ENCODE peak calls at places on chromosome 11, in five cellular contexts. X is Peyer's patch; H is CD4-positive, CD25-positive, alpha-beta regulatory T cell; Q is astrocyte; K is testis. W is an unnamed sample.

GRCh38 chr11:58801302-58801701 is 43.2 kb downstream of the GLYATL2 start:
- DNase-seq in X (no peak), H (no peak), Q (no peak), K (no peak), W (no peak)

GRCh38 chr11:66720223-66720898 is 8.7 kb downstream of the SPTBN2 start:
- DNase-seq in X (peak; percentile 68), H (no peak), Q (peak; percentile 72), K (peak; percentile 70), W (peak; percentile 45)

GRCh38 chr11:57541099-57541670 is 3.8 kb downstream of the SMTNL1 start:
- DNase-seq in X (peak; percentile 10), H (no peak), Q (no peak), K (no peak), W (no peak)

GRCh38 chr11:134584706-134585445 is 172.8 kb upstream of the B3GAT1 start:
- DNase-seq in X (no peak), H (no peak), Q (no peak), K (peak; percentile 32), W (no peak)

GRCh38 chr11:102575016-102575415 is 44.5 kb upstream of the MMP7 start:
- DNase-seq in X (no peak), H (no peak), Q (no peak), K (no peak), W (no peak)

GRCh38 chr11:86047275-86047991 is 21.5 kb downstream of the PICALM start:
- DNase-seq in X (no peak), H (peak; percentile 22), Q (peak; percentile 57), K (no peak), W (no peak)

GRCh38 chr11:63939351-63939920 is 634 bp downstream of the NAA40 start:
- DNase-seq in X (no peak), H (no peak), Q (no peak), K (peak; percentile 30), W (no peak)

GRCh38 chr11:2940930-2941821 is 12.0 kb upstream of the PHLDA2 start:
- DNase-seq in X (peak; percentile 85), H (no peak), Q (no peak), K (no peak), W (no peak)

GRCh38 chr11:72736452-72737069 is 15.6 kb downstream of the ARAP1 start:
- DNase-seq in X (no peak), H (peak; percentile 39), Q (peak; percentile 19), K (peak; percentile 46), W (peak; percentile 62)

GRCh38 chr11:87368876-87369480 is 331.2 kb downstream of the TMEM135 start:
- DNase-seq in X (no peak), H (no peak), Q (peak; percentile 60), K (no peak), W (no peak)

GRCh38 chr11:13261600-13262061 is 16.0 kb upstream of the BMAL1 start:
- DNase-seq in X (no peak), H (no peak), Q (peak; percentile 84), K (no peak), W (no peak)

GRCh38 chr11:46338988-46339666 is 8.1 kb upstream of the DGKZ start:
- DNase-seq in X (no peak), H (no peak), Q (no peak), K (no peak), W (no peak)

GRCh38 chr11:353315-353857 is 15.9 kb upstream of the B4GALNT4 start:
- DNase-seq in X (no peak), H (no peak), Q (peak; percentile 58), K (peak; percentile 88), W (no peak)

GRCh38 chr11:93727985-93728791 is 13.1 kb downstream of the TAF1D start:
- DNase-seq in X (no peak), H (no peak), Q (no peak), K (no peak), W (no peak)

GRCh38 chr11:134524201-134524600 is 112.2 kb upstream of the B3GAT1 start:
- DNase-seq in X (peak; percentile 9), H (no peak), Q (no peak), K (no peak), W (no peak)

GRCh38 chr11:71505781-71506180 is 21.3 kb upstream of the KRTAP5-7 start:
- DNase-seq in X (no peak), H (no peak), Q (no peak), K (no peak), W (no peak)

GRCh38 chr11:117946842-117947526 is 17.8 kb upstream of the TMPRSS13 start:
- DNase-seq in X (peak; percentile 90), H (peak; percentile 71), Q (peak; percentile 81), K (peak; percentile 93), W (peak; percentile 91)
- H3K4me1 ChIP-seq in X (peaks cover 6% of the 10 kb centered on the region), H (peaks cover 65% of the 10 kb centered on the region), Q (no peaks in the 10 kb centered on the region), K (no peaks in the 10 kb centered on the region), W (peaks cover 41% of the 10 kb centered on the region)

GRCh38 chr11:9739108-9739507 is 75.2 kb downstream of the SWAP70 start:
- DNase-seq in X (no peak), H (no peak), Q (no peak), K (no peak), W (no peak)

GRCh38 chr11:9736365-9736764 is 72.5 kb downstream of the SWAP70 start:
- DNase-seq in X (no peak), H (no peak), Q (no peak), K (no peak), W (no peak)

GRCh38 chr11:9738126-9738525 is 74.2 kb downstream of the SWAP70 start:
- DNase-seq in X (no peak), H (no peak), Q (no peak), K (no peak), W (no peak)

GRCh38 chr11:9740202-9740881 is 76.5 kb downstream of the SWAP70 start:
- DNase-seq in X (peak; percentile 59), H (no peak), Q (no peak), K (no peak), W (no peak)

GRCh38 chr11:9738700-9739099 is 74.8 kb downstream of the SWAP70 start:
- DNase-seq in X (no peak), H (no peak), Q (no peak), K (no peak), W (no peak)
- H3K4me1 ChIP-seq in X (no peaks in the 10 kb centered on the region), H (no peaks in the 10 kb centered on the region), Q (no peaks in the 10 kb centered on the region), K (no peaks in the 10 kb centered on the region), W (no peaks in the 10 kb centered on the region)

DNA sequence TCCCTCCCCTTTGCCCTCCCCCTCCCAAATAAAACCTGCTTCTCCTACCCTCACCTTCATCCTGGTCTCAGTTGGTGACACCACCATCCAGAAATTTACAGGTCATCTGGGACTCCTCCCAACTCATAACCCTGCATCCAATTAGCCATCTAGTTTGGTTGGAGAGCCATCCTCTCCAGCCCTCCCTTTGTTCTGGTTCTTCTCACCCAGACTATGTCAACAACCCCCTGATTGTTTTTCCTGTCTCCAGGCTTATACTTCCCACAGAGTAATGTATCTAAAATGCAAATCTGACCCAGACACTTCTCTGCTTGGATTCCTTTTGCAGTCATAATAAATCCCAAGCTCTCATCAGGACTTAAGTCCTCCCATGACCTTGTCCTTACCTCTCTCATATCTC is 2.9 kb downstream of the TTC12 start:
- DNase-seq in X (no peak), H (no peak), Q (no peak), K (no peak), W (no peak)
- H3K4me1 ChIP-seq in X (no peaks in the 10 kb centered on the region), H (peaks cover 13% of the 10 kb centered on the region), Q (peaks cover 9% of the 10 kb centered on the region), K (peaks cover 9% of the 10 kb centered on the region), W (peaks cover 5% of the 10 kb centered on the region)

GRCh38 chr11:65435330-65435931 is 12.8 kb downstream of the NEAT1 start:
- DNase-seq in X (no peak), H (no peak), Q (no peak), K (peak; percentile 18), W (no peak)
- H3K4me1 ChIP-seq in X (no peaks in the 10 kb centered on the region), H (peaks cover 41% of the 10 kb centered on the region), Q (peaks cover 14% of the 10 kb centered on the region), K (peaks cover 20% of the 10 kb centered on the region), W (peaks cover 13% of the 10 kb centered on the region)

GRCh38 chr11:30826911-30827310 is 240.8 kb upstream of the MPPED2 start:
- DNase-seq in X (no peak), H (no peak), Q (no peak), K (no peak), W (no peak)
- H3K4me1 ChIP-seq in X (no peaks in the 10 kb centered on the region), H (no peaks in the 10 kb centered on the region), Q (no peaks in the 10 kb centered on the region), K (no peaks in the 10 kb centered on the region), W (no peaks in the 10 kb centered on the region)

GRCh38 chr11:109519253-109519652 is 97.3 kb downstream of the C11orf87 start:
- DNase-seq in X (no peak), H (no peak), Q (no peak), K (no peak), W (no peak)

GRCh38 chr11:109512680-109513079 is 90.7 kb downstream of the C11orf87 start:
- DNase-seq in X (no peak), H (no peak), Q (no peak), K (no peak), W (no peak)

GRCh38 chr11:109511598-109511997 is 89.6 kb downstream of the C11orf87 start:
- DNase-seq in X (no peak), H (no peak), Q (no peak), K (no peak), W (no peak)

GRCh38 chr11:109512249-109512648 is 90.3 kb downstream of the C11orf87 start:
- DNase-seq in X (no peak), H (no peak), Q (peak; percentile 8), K (no peak), W (no peak)

GRCh38 chr11:109514313-109515018 is 92.5 kb downstream of the C11orf87 start:
- DNase-seq in X (no peak), H (no peak), Q (no peak), K (no peak), W (no peak)
- H3K4me1 ChIP-seq in X (no peaks in the 10 kb centered on the region), H (no peaks in the 10 kb centered on the region), Q (no peaks in the 10 kb centered on the region), K (no peaks in the 10 kb centered on the region), W (no peaks in the 10 kb centered on the region)

GRCh38 chr11:16347928-16348685 is 8.2 kb downstream of the SOX6 start:
- DNase-seq in X (no peak), H (no peak), Q (no peak), K (no peak), W (no peak)

GRCh38 chr11:16356057-16356750 is at the start of gene SOX6:
- DNase-seq in X (no peak), H (no peak), Q (peak; percentile 76), K (peak; percentile 14), W (peak; percentile 70)

GRCh38 chr11:16356751-16357365 is 512 bp upstream of the SOX6 start:
- DNase-seq in X (no peak), H (no peak), Q (peak; percentile 62), K (no peak), W (no peak)

GRCh38 chr11:16350125-16350524 is 6.2 kb downstream of the SOX6 start:
- DNase-seq in X (no peak), H (no peak), Q (no peak), K (no peak), W (no peak)

DNA sequence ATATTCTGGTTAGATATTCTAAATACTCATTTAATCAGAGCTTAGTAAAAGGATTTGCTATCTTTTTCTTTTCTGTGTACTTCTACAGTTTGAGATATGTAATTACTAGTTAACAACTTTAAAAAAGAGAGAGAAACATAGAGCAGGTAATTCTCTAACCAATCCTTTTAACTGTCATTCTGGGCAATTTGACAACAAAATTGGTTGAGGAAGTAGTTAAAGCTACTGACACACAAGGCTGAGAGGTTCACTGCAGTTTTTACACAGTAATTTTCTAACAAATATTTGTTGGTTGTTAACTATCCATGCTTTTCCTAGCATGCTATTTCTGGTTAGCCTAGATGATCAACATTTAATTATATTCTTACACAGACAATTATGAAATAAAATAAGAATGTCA is 3.6 kb downstream of the SOX6 start:
- DNase-seq in X (no peak), H (no peak), Q (no peak), K (no peak), W (no peak)
- H3K4me1 ChIP-seq in X (no peaks in the 10 kb centered on the region), H (no peaks in the 10 kb centered on the region), Q (peaks cover 6% of the 10 kb centered on the region), K (no peaks in the 10 kb centered on the region), W (no peaks in the 10 kb centered on the region)

GRCh38 chr11:90254065-90254464 is 31.2 kb upstream of the CHORDC1 start:
- DNase-seq in X (no peak), H (no peak), Q (no peak), K (no peak), W (no peak)
- H3K4me1 ChIP-seq in X (no peaks in the 10 kb centered on the region), H (no peaks in the 10 kb centered on the region), Q (no peaks in the 10 kb centered on the region), K (no peaks in the 10 kb centered on the region), W (no peaks in the 10 kb centered on the region)